ENCODE peak calls at places on chromosomes 4 and X, in nine cellular contexts. D, T, J, O, Y, Q, L, V and Z are unnamed samples.

GRCh38 chr4:73037057-73037456 is 32.5 kb downstream of the COX18 start:
- DNase-seq in D (no peak), T (no peak), J (no peak), O (no peak), Y (no peak), Q (peak; percentile 3), L (no peak), V (peak; percentile 1), Z (no peak)

GRCh38 chrX:39915596-39915995 is 182.2 kb downstream of the BCOR start:
- DNase-seq in D (no peak), T (no peak), J (no peak), O (no peak), Y (no peak), Q (no peak), L (no peak), V (no peak), Z (no peak)

GRCh38 chr4:1612278-1613098 is 71.6 kb downstream of the FAM53A start:
- DNase-seq in D (no peak), T (no peak), J (no peak), O (peak; percentile 18), Y (no peak), Q (no peak), L (no peak), V (no peak), Z (no peak)

GRCh38 chrX:110175146-110175545 is 142.7 kb downstream of the AMMECR1 start:
- DNase-seq in D (no peak), T (no peak), J (no peak), O (no peak), Y (no peak), Q (no peak), L (no peak), V (no peak), Z (no peak)

GRCh38 chrX:100649550-100650356 is 5.8 kb downstream of the SRPX2 start:
- DNase-seq in D (no peak), T (peak; percentile 96), J (no peak), O (peak; percentile 87), Y (peak; percentile 63), Q (peak; percentile 63), L (no peak), V (peak; percentile 41), Z (peak; percentile 78)

GRCh38 chrX:119512145-119512800 is 44.0 kb downstream of the SLC25A5 start:
- DNase-seq in D (no peak), T (peak; percentile 69), J (no peak), O (peak; percentile 58), Y (peak; percentile 70), Q (peak; percentile 60), L (peak; percentile 79), V (peak; percentile 88), Z (peak; percentile 18)

GRCh38 chr4:129394635-129395034 is 298.7 kb downstream of the C4orf33 start:
- DNase-seq in D (no peak), T (no peak), J (no peak), O (no peak), Y (no peak), Q (no peak), L (no peak), V (no peak), Z (no peak)

GRCh38 chr4:7755529-7755928 is 184.1 kb downstream of the AFAP1 start:
- DNase-seq in D (no peak), T (no peak), J (no peak), O (peak; percentile 43), Y (no peak), Q (no peak), L (no peak), V (no peak), Z (no peak)

GRCh38 chrX:19017271-19017670 is 33.4 kb upstream of the PHKA2 start:
- DNase-seq in D (no peak), T (peak; percentile 39), J (no peak), O (no peak), Y (no peak), Q (no peak), L (peak; percentile 35), V (peak; percentile 61), Z (no peak)

GRCh38 chrX:81261576-81261975 is 59.7 kb downstream of the SH3BGRL start:
- DNase-seq in D (no peak), T (peak; percentile 3), J (no peak), O (no peak), Y (no peak), Q (peak; percentile 53), L (no peak), V (peak; percentile 2), Z (no peak)

GRCh38 chr4:137541866-137542648 is 9.8 kb upstream of the PCDH18 start:
- DNase-seq in D (no peak), T (peak; percentile 42), J (no peak), O (no peak), Y (no peak), Q (no peak), L (no peak), V (no peak), Z (no peak)

GRCh38 chr4:15375707-15376106 is 52.1 kb upstream of the C1QTNF7 start:
- DNase-seq in D (no peak), T (peak; percentile 31), J (no peak), O (no peak), Y (no peak), Q (no peak), L (no peak), V (no peak), Z (no peak)
- H3K27ac ChIP-seq in D (peak overlapping the region; percentile 55), T (peak overlapping the region; percentile 17), J (no peak overlapping the region), O (peak overlapping the region; percentile 52), Y (no peak overlapping the region), Q (no peak overlapping the region), L (no peak overlapping the region), V (no peak overlapping the region), Z (no peak overlapping the region)

GRCh38 chrX:120568609-120569008 is 7.8 kb upstream of the CUL4B start:
- DNase-seq in D (no peak), T (no peak), J (no peak), O (no peak), Y (no peak), Q (no peak), L (no peak), V (no peak), Z (no peak)
- H3K9me3 ChIP-seq in D (no peaks in the 10 kb centered on the region), T (no peaks in the 10 kb centered on the region), J (no peaks in the 10 kb centered on the region), O (no peaks in the 10 kb centered on the region), Y (no peaks in the 10 kb centered on the region), Q (no peaks in the 10 kb centered on the region), L (peaks cover 19% of the 10 kb centered on the region), V (no peaks in the 10 kb centered on the region), Z (no peaks in the 10 kb centered on the region)

DNA sequence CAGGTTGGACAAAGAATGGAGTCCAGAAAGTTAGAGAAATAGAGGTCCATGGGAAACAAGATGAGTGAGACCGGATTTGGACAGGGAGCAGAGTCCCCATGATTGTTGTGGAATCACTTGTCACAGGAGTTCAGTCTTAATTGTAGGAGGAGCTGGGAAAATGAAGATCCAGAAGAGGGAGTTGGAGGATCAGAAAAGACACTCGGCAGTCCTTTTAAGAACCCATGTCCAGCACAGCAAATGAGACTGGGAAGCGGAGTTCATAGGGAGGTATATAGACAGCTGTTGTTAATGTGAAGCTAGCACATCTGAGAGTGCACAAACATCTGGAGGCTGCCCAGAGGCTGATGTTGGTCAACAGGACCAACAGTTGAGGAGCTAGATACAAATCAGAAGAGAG is 111.4 kb upstream of the RXFP1 start:
- DNase-seq in D (no peak), T (peak; percentile 21), J (no peak), O (no peak), Y (no peak), Q (peak; percentile 22), L (no peak), V (peak; percentile 24), Z (no peak)
- TF ChIP-seq CTCF in D (no peak), T (no peak), J (no peak), O (no peak), Y (no peak), Q (peak; percentile 35), L (peak; percentile 26), V (no peak), Z (no peak)

GRCh38 chr4:113339430-113339813 is 290.0 kb downstream of the ANK2 start:
- DNase-seq in D (no peak), T (no peak), J (no peak), O (no peak), Y (no peak), Q (no peak), L (no peak), V (no peak), Z (no peak)
- H3K27ac ChIP-seq in D (peak overlapping the region; percentile 31), T (no peak overlapping the region), J (no peak overlapping the region), O (no peak overlapping the region), Y (no peak overlapping the region), Q (no peak overlapping the region), L (no peak overlapping the region), V (no peak overlapping the region), Z (no peak overlapping the region)

DNA sequence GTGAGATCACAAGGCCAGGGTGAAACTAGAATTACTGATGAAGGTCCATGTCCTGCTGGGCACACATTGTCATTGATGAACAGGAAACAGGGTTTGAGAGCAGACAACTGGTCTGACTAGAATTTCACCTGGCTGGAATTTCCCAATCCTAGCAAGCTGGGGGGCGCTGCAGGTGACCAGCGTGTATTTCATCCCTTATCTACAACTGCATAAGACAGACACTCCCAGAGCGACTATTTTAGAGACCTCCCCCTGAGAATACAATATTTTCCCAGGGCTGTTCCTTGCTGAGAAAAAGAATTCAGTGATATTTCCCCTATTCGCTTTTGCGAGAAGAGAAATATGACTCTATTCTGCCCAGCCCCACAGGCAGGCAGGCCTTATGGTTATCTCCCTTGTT is 432.6 kb upstream of the GALNT7 start:
- DNase-seq in D (no peak), T (no peak), J (no peak), O (no peak), Y (no peak), Q (no peak), L (no peak), V (no peak), Z (no peak)
- H3K9me3 ChIP-seq in D (peaks cover 50% of the 10 kb centered on the region), T (no peaks in the 10 kb centered on the region), J (no peaks in the 10 kb centered on the region), O (peaks cover 7% of the 10 kb centered on the region), Y (no peaks in the 10 kb centered on the region), Q (no peaks in the 10 kb centered on the region), L (peaks cover 20% of the 10 kb centered on the region), V (peaks cover 28% of the 10 kb centered on the region), Z (peaks cover 11% of the 10 kb centered on the region)

DNA sequence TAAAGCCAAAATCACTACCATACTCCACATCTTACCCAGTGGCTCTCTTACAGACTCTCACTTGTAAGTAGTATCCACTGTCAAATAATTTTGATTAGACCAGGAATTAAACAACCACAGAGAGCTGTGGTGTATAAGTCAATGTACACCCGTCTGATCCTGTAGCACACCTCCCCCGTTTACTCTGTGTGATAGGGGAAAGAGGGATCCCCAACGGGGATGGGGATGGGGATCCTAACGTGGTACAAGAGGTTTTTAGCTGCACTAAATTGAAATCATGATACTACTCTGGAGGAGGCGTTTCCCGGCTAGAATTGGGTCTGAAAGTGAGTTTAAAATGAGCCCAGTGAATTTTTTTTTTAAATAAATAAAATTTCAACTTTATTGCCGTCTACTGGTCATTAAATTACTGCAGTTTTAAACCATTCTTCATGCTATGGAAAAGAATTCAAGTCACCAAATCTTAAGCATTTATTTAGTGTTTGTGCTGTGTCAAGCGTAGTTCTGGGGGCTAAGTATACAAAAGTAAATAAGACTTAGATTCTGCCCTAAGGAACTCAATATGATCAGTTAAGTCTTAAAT is 76.6 kb downstream of the INTS12 start:
- DNase-seq in D (no peak), T (no peak), J (no peak), O (no peak), Y (no peak), Q (no peak), L (no peak), V (no peak), Z (no peak)
- TF ChIP-seq CTCF in D (peak; percentile 7), T (no peak), J (no peak), O (no peak), Y (no peak), Q (no peak), L (no peak), V (no peak), Z (no peak)

GRCh38 chr4:21531048-21531447 is 417.5 kb downstream of the KCNIP4 start:
- DNase-seq in D (no peak), T (no peak), J (no peak), O (no peak), Y (no peak), Q (no peak), L (no peak), V (no peak), Z (no peak)
- H3K27ac ChIP-seq in D (no peak overlapping the region), T (no peak overlapping the region), J (no peak overlapping the region), O (no peak overlapping the region), Y (no peak overlapping the region), Q (no peak overlapping the region), L (no peak overlapping the region), V (no peak overlapping the region), Z (no peak overlapping the region)